ENCODE peak calls at places on chromosomes 4 and X, in four cellular contexts. Q is CD8-positive, alpha-beta T cell; W is tibial nerve; X is GM23338. N is an unnamed sample.

GRCh38 chr4:125314676-125315570 is at the start of gene FAT4:
- DNase-seq in Q (peak), W (peak), X (peak), N (no peak)

GRCh38 chr4:26330186-26330787 is 9.5 kb downstream of the RBPJ start:
- DNase-seq in Q (peak), W (no peak), X (peak), N (peak)

GRCh38 chr4:117831060-117831683 is 203.1 kb upstream of the NDST3 start:
- DNase-seq in Q (no peak), W (no peak), X (peak), N (no peak)

GRCh38 chr4:79915276-79915675 is 157.8 kb downstream of the ANTXR2 start:
- DNase-seq in Q (no peak), W (no peak), X (no peak), N (no peak)

GRCh38 chrX:101108293-101108692 is 10.3 kb downstream of the CENPI start:
- DNase-seq in Q (no peak), W (no peak), X (no peak), N (no peak)

GRCh38 chr4:74158561-74159396 is 861 bp downstream of the MTHFD2L start:
- DNase-seq in Q (no peak), W (no peak), X (no peak), N (peak)

GRCh38 chrX:54494166-54494969 is 1.7 kb downstream of the FGD1 start:
- DNase-seq in Q (no peak), W (no peak), X (no peak), N (no peak)

GRCh38 chr4:76748649-76749048 is 149.3 kb downstream of the SOWAHB start:
- DNase-seq in Q (no peak), W (no peak), X (peak), N (peak)

GRCh38 chr4:15575951-15576350 is 79.2 kb downstream of the FBXL5 start:
- DNase-seq in Q (no peak), W (no peak), X (no peak), N (no peak)

GRCh38 chrX:137998619-137999018 is 432.7 kb downstream of the ZIC3 start:
- DNase-seq in Q (no peak), W (no peak), X (no peak), N (no peak)

GRCh38 chr4:171025323-171025722 is 787.9 kb upstream of the GALNTL6 start:
- DNase-seq in Q (no peak), W (no peak), X (no peak), N (no peak)

GRCh38 chr4:94334962-94335361 is 7.7 kb downstream of the HPGDS start:
- DNase-seq in Q (no peak), W (no peak), X (peak), N (no peak)

GRCh38 chr4:16897991-16898827 is at the start of gene LDB2:
- DNase-seq in Q (no peak), W (peak), X (peak), N (no peak)

GRCh38 chrX:129726307-129727111 is 12.3 kb upstream of the XPNPEP2 start:
- DNase-seq in Q (peak), W (peak), X (peak), N (peak)

GRCh38 chrX:118226060-118226428 is 109.4 kb upstream of the KLHL13 start:
- DNase-seq in Q (no peak), W (no peak), X (peak), N (peak)

GRCh38 chr4:6346373-6347110 is 76.9 kb downstream of the WFS1 start:
- DNase-seq in Q (no peak), W (no peak), X (no peak), N (no peak)

GRCh38 chrX:66021758-66022741 is 17.8 kb downstream of the VSIG4 start:
- DNase-seq in Q (no peak), W (no peak), X (no peak), N (no peak)

GRCh38 chr4:38902695-38903094 is 35.1 kb downstream of the FAM114A1 start:
- DNase-seq in Q (no peak), W (no peak), X (peak), N (peak)

GRCh38 chr4:114137984-114138383 is 158.5 kb upstream of the ARSJ start:
- DNase-seq in Q (no peak), W (no peak), X (no peak), N (no peak)

GRCh38 chr4:4323705-4324534 is 33.9 kb downstream of the ZBTB49 start:
- DNase-seq in Q (no peak), W (no peak), X (peak), N (no peak)

GRCh38 chr4:59571805-59572430 is 1628.2 kb upstream of the ADGRL3 start:
- DNase-seq in Q (no peak), W (no peak), X (no peak), N (no peak)

GRCh38 chr4:168057412-168057811 is 34.9 kb upstream of the ANXA10 start:
- DNase-seq in Q (no peak), W (no peak), X (no peak), N (no peak)

GRCh38 chr4:2733844-2734574 is 22.1 kb downstream of the TNIP2 start:
- DNase-seq in Q (no peak), W (no peak), X (no peak), N (no peak)

GRCh38 chr4:2734618-2735017 is 21.5 kb downstream of the TNIP2 start:
- DNase-seq in Q (no peak), W (no peak), X (no peak), N (no peak)

GRCh38 chr4:2733001-2733843 is 22.9 kb downstream of the TNIP2 start:
- DNase-seq in Q (no peak), W (no peak), X (no peak), N (no peak)

GRCh38 chr4:2731907-2732314 is 24.2 kb downstream of the TNIP2 start:
- DNase-seq in Q (no peak), W (no peak), X (no peak), N (no peak)

GRCh38 chr4:2732526-2732925 is 23.6 kb downstream of the TNIP2 start:
- DNase-seq in Q (no peak), W (no peak), X (no peak), N (no peak)
- H3K27ac ChIP-seq in Q (no peak), W (no peak), X (no peak), N (no peak)

GRCh38 chrX:134948333-134949241 is 42.2 kb upstream of the SMIM10 start:
- DNase-seq in Q (no peak), W (no peak), X (no peak), N (no peak)
- H3K27ac ChIP-seq in Q (no peak), W (no peak), X (no peak), N (no peak)

GRCh38 chrX:153728095-153728494 is 3.4 kb downstream of the ABCD1 start:
- DNase-seq in Q (no peak), W (no peak), X (peak), N (no peak)

GRCh38 chrX:153727108-153727931 is 2.7 kb downstream of the ABCD1 start:
- DNase-seq in Q (no peak), W (peak), X (no peak), N (peak)

GRCh38 chrX:153726286-153727107 is 1.8 kb downstream of the ABCD1 start:
- DNase-seq in Q (peak), W (peak), X (peak), N (peak)

GRCh38 chrX:153731117-153731844 is 6.6 kb downstream of the ABCD1 start:
- DNase-seq in Q (no peak), W (no peak), X (no peak), N (no peak)

DNA sequence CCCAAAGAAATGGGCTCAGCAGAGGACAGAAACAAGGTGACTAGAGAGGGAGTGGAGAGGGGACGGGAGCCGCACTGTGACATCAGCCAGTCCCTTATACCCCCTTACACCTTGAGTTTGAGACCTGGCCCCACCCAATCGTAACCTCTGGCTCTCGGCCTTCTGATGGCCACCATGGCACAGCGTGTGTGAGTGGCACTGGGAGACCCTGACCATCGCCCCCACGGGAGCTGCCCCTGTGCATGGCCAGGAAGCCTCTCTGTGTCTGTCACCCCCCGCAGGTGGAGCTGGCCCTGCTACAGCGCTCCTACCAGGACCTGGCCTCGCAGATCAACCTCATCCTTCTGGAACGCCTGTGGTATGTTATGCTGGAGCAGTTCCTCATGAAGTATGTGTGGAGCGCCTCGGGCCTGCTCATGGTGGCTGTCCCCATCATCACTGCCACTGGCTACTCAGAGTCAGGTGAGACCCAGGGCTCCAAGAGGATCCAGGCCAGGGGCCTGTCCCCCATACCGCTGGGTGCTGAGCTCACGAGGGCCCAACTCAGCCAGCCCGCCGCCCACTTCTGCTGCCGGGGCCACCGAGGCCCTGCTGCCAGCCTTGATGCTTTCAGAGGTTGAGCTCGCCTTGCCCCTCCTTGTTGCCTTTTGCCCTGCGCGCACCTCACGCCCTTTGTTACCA is 4.4 kb downstream of the ABCD1 start:
- DNase-seq in Q (no peak), W (no peak), X (no peak), N (no peak)
- H3K27ac ChIP-seq in Q (no peak), W (no peak), X (no peak), N (no peak)

GRCh38 chr4:13403326-13403725 is 80.8 kb downstream of the RAB28 start:
- DNase-seq in Q (no peak), W (no peak), X (no peak), N (no peak)
- H3K27ac ChIP-seq in Q (no peak), W (no peak), X (no peak), N (no peak)

GRCh38 chr4:22500128-22500611 is 15.7 kb downstream of the ADGRA3 start:
- DNase-seq in Q (no peak), W (no peak), X (no peak), N (no peak)
- H3K27ac ChIP-seq in Q (no peak), W (no peak), X (peak), N (no peak)

GRCh38 chr4:792729-793108 is 33.2 kb downstream of the CPLX1 start:
- DNase-seq in Q (no peak), W (peak), X (no peak), N (peak)
- H3K27ac ChIP-seq in Q (no peak), W (no peak), X (no peak), N (peak)